ENCODE peak calls at places on chromosomes 5 and 9, in six cellular contexts. K is occipital lobe; J is C1 segment of cervical spinal cord; T is Right ventricle myocardium superior; I is activated CD4-positive, CD25-positive, alpha-beta regulatory T cell; W is NCI-H524. O is an unnamed sample.

GRCh38 chr9:3032898-3033297 is 189.0 kb upstream of the PUM3 start:
- DNase-seq in K (no peak), J (no peak), T (no peak), I (no peak), W (no peak), O (no peak)

GRCh38 chr9:2271426-2271825 is 256.3 kb downstream of the SMARCA2 start:
- DNase-seq in K (no peak), J (no peak), T (peak; percentile 57), I (no peak), W (no peak), O (no peak)

GRCh38 chr9:131942076-131942720 is 137.5 kb downstream of the MED27 start:
- DNase-seq in K (no peak), J (no peak), T (no peak), I (no peak), W (no peak), O (no peak)

GRCh38 chr9:129291041-129291501 is 113.0 kb upstream of the IER5L start:
- DNase-seq in K (no peak), J (no peak), T (no peak), I (no peak), W (no peak), O (peak; percentile 6)

GRCh38 chr5:150740992-150741391 is 17.8 kb downstream of the DCTN4 start:
- DNase-seq in K (no peak), J (no peak), T (no peak), I (no peak), W (no peak), O (no peak)

GRCh38 chr5:646396-647201 is 34.5 kb downstream of the CEP72 start:
- DNase-seq in K (no peak), J (no peak), T (no peak), I (no peak), W (no peak), O (no peak)

GRCh38 chr5:595285-595684 is 16.9 kb upstream of the CEP72 start:
- DNase-seq in K (no peak), J (no peak), T (no peak), I (no peak), W (no peak), O (no peak)

GRCh38 chr5:43073597-43074546 is 33.8 kb upstream of the ANXA2R start:
- DNase-seq in K (no peak), J (no peak), T (no peak), I (no peak), W (peak; percentile 65), O (no peak)

GRCh38 chr9:27377147-27377807 is 80.3 kb upstream of the EQTN start:
- DNase-seq in K (no peak), J (no peak), T (no peak), I (no peak), W (peak; percentile 10), O (no peak)

GRCh38 chr5:7261049-7261448 is 134.9 kb upstream of the ADCY2 start:
- DNase-seq in K (no peak), J (no peak), T (no peak), I (no peak), W (peak; percentile 89), O (no peak)

GRCh38 chr5:170631471-170632195 is 127.8 kb downstream of the KCNIP1 start:
- DNase-seq in K (peak; percentile 27), J (peak; percentile 55), T (no peak), I (no peak), W (peak; percentile 49), O (no peak)

GRCh38 chr5:79962580-79963222 is 28.4 kb downstream of the MTX3 start:
- DNase-seq in K (no peak), J (no peak), T (no peak), I (no peak), W (peak; percentile 56), O (no peak)

GRCh38 chr5:159820692-159821091 is 95.6 kb upstream of the ADRA1B start:
- DNase-seq in K (no peak), J (no peak), T (no peak), I (no peak), W (no peak), O (no peak)

GRCh38 chr5:1183424-1184162 is 17.8 kb upstream of the SLC6A19 start:
- DNase-seq in K (no peak), J (no peak), T (peak; percentile 38), I (no peak), W (no peak), O (no peak)

GRCh38 chr5:126446498-126447224 is 23.5 kb downstream of the GRAMD2B start:
- DNase-seq in K (no peak), J (no peak), T (no peak), I (peak; percentile 2), W (no peak), O (no peak)

GRCh38 chr5:11719888-11720481 is 184.3 kb downstream of the CTNND2 start:
- DNase-seq in K (peak; percentile 12), J (peak; percentile 67), T (peak; percentile 42), I (no peak), W (peak; percentile 84), O (no peak)

GRCh38 chr9:103397868-103398600 is 402.9 kb downstream of the CYLC2 start:
- DNase-seq in K (peak; percentile 1), J (peak; percentile 11), T (no peak), I (no peak), W (peak; percentile 67), O (no peak)

GRCh38 chr5:77874691-77875090 is 98.6 kb upstream of the TBCA start:
- DNase-seq in K (no peak), J (no peak), T (no peak), I (no peak), W (no peak), O (no peak)

GRCh38 chr9:133995012-133995896 is 3.1 kb upstream of the VAV2 start:
- DNase-seq in K (no peak), J (no peak), T (peak; percentile 26), I (no peak), W (peak; percentile 82), O (no peak)

GRCh38 chr9:4327504-4328191 is 27.8 kb upstream of the GLIS3 start:
- DNase-seq in K (no peak), J (no peak), T (no peak), I (no peak), W (no peak), O (no peak)

GRCh38 chr9:132244582-132245455 is 83.0 kb downstream of the NTNG2 start:
- DNase-seq in K (no peak), J (no peak), T (no peak), I (no peak), W (no peak), O (no peak)

GRCh38 chr5:180628827-180629702 is 20.3 kb downstream of the FLT4 start:
- DNase-seq in K (no peak), J (no peak), T (peak; percentile 21), I (no peak), W (no peak), O (no peak)

GRCh38 chr5:128241071-128241695 is 157.6 kb downstream of the SLC12A2 start:
- DNase-seq in K (no peak), J (no peak), T (no peak), I (no peak), W (no peak), O (no peak)

GRCh38 chr9:90665072-90665471 is 22.4 kb upstream of the DIRAS2 start:
- DNase-seq in K (no peak), J (no peak), T (no peak), I (no peak), W (no peak), O (no peak)

O was measured in activated B cell treated with CpG ODN at 0.5 μM for 24 hours.